ENCODE peak calls at places on chromosomes 2 and 18, in seven cellular contexts. One of them, this sample, is unnamed.

GRCh38 chr18:9433616-9434239 is 41.6 kb upstream of the RALBP1 start:
- DNase-seq in epithelial cell of esophagus: no peak
- DNase-seq in cardiac muscle cell: peak; percentile 45
- DNase-seq in spleen: no peak
- DNase-seq in fibroblast of the aortic adventitia: no peak
- DNase-seq in foreskin fibroblast: peak; percentile 25
- DNase-seq in upper lobe of right lung: no peak
- DNase-seq in this sample: no peak

GRCh38 chr2:238286987-238287386 is 1.4 kb downstream of the PER2 start:
- DNase-seq in epithelial cell of esophagus: no peak
- DNase-seq in cardiac muscle cell: no peak
- DNase-seq in spleen: peak; percentile 64
- DNase-seq in fibroblast of the aortic adventitia: no peak
- DNase-seq in foreskin fibroblast: peak; percentile 13
- DNase-seq in upper lobe of right lung: no peak
- DNase-seq in this sample: no peak

GRCh38 chr2:46003912-46004473 is 293.2 kb upstream of the EPAS1 start:
- DNase-seq in epithelial cell of esophagus: no peak
- DNase-seq in cardiac muscle cell: no peak
- DNase-seq in spleen: no peak
- DNase-seq in fibroblast of the aortic adventitia: peak; percentile 18
- DNase-seq in foreskin fibroblast: no peak
- DNase-seq in upper lobe of right lung: no peak
- DNase-seq in this sample: no peak

GRCh38 chr2:143034292-143035074 is 94.7 kb upstream of the ARHGAP15 start:
- DNase-seq in epithelial cell of esophagus: peak; percentile 77
- DNase-seq in cardiac muscle cell: peak; percentile 81
- DNase-seq in spleen: no peak
- DNase-seq in fibroblast of the aortic adventitia: peak; percentile 89
- DNase-seq in foreskin fibroblast: peak; percentile 83
- DNase-seq in upper lobe of right lung: no peak
- DNase-seq in this sample: peak; percentile 40

GRCh38 chr2:71749671-71750101 is 296.3 kb downstream of the DYSF start:
- DNase-seq in epithelial cell of esophagus: peak; percentile 44
- DNase-seq in cardiac muscle cell: no peak
- DNase-seq in spleen: no peak
- DNase-seq in fibroblast of the aortic adventitia: peak; percentile 22
- DNase-seq in foreskin fibroblast: peak; percentile 33
- DNase-seq in upper lobe of right lung: no peak
- DNase-seq in this sample: no peak

GRCh38 chr2:213288913-213289700 is 4.8 kb downstream of the SPAG16 start:
- DNase-seq in epithelial cell of esophagus: peak; percentile 60
- DNase-seq in cardiac muscle cell: no peak
- DNase-seq in spleen: no peak
- DNase-seq in fibroblast of the aortic adventitia: no peak
- DNase-seq in foreskin fibroblast: no peak
- DNase-seq in upper lobe of right lung: no peak
- DNase-seq in this sample: no peak

GRCh38 chr2:27170569-27171337 is 21.9 kb downstream of the TCF23 start:
- DNase-seq in epithelial cell of esophagus: no peak
- DNase-seq in cardiac muscle cell: no peak
- DNase-seq in spleen: no peak
- DNase-seq in fibroblast of the aortic adventitia: no peak
- DNase-seq in foreskin fibroblast: no peak
- DNase-seq in upper lobe of right lung: no peak
- DNase-seq in this sample: no peak

GRCh38 chr18:49227456-49227855 is 233.0 kb downstream of the DYM start:
- DNase-seq in epithelial cell of esophagus: peak; percentile 83
- DNase-seq in cardiac muscle cell: no peak
- DNase-seq in spleen: no peak
- DNase-seq in fibroblast of the aortic adventitia: peak; percentile 35
- DNase-seq in foreskin fibroblast: no peak
- DNase-seq in upper lobe of right lung: no peak
- DNase-seq in this sample: no peak

GRCh38 chr2:9657083-9657482 is 26.3 kb upstream of the YWHAQ start:
- DNase-seq in epithelial cell of esophagus: no peak
- DNase-seq in cardiac muscle cell: no peak
- DNase-seq in spleen: no peak
- DNase-seq in fibroblast of the aortic adventitia: no peak
- DNase-seq in foreskin fibroblast: no peak
- DNase-seq in upper lobe of right lung: no peak
- DNase-seq in this sample: no peak

GRCh38 chr2:215410932-215411285 is 25.0 kb downstream of the FN1 start:
- DNase-seq in epithelial cell of esophagus: peak; percentile 91
- DNase-seq in cardiac muscle cell: no peak
- DNase-seq in spleen: no peak
- DNase-seq in fibroblast of the aortic adventitia: peak; percentile 98
- DNase-seq in foreskin fibroblast: peak; percentile 92
- DNase-seq in upper lobe of right lung: no peak
- DNase-seq in this sample: peak; percentile 85

GRCh38 chr2:61247204-61247812 is 85.3 kb downstream of the C2orf74 start:
- DNase-seq in epithelial cell of esophagus: peak; percentile 16
- DNase-seq in cardiac muscle cell: no peak
- DNase-seq in spleen: no peak
- DNase-seq in fibroblast of the aortic adventitia: peak; percentile 79
- DNase-seq in foreskin fibroblast: peak; percentile 91
- DNase-seq in upper lobe of right lung: no peak
- DNase-seq in this sample: peak; percentile 64

GRCh38 chr2:24970483-24971299 is 1.1 kb downstream of the DNAJC27 start:
- DNase-seq in epithelial cell of esophagus: peak; percentile 27
- DNase-seq in cardiac muscle cell: peak; percentile 44
- DNase-seq in spleen: no peak
- DNase-seq in fibroblast of the aortic adventitia: peak; percentile 60
- DNase-seq in foreskin fibroblast: peak; percentile 61
- DNase-seq in upper lobe of right lung: no peak
- DNase-seq in this sample: no peak

GRCh38 chr2:71882949-71883472 is 264.7 kb downstream of the CYP26B1 start:
- DNase-seq in epithelial cell of esophagus: peak; percentile 77
- DNase-seq in cardiac muscle cell: no peak
- DNase-seq in spleen: peak; percentile 88
- DNase-seq in fibroblast of the aortic adventitia: peak; percentile 87
- DNase-seq in foreskin fibroblast: peak; percentile 98
- DNase-seq in upper lobe of right lung: peak; percentile 79
- DNase-seq in this sample: no peak

GRCh38 chr2:132267372-132267771 is 105.6 kb upstream of the ANKRD30BL start:
- DNase-seq in epithelial cell of esophagus: peak; percentile 5
- DNase-seq in cardiac muscle cell: peak; percentile 32
- DNase-seq in spleen: no peak
- DNase-seq in fibroblast of the aortic adventitia: peak; percentile 17
- DNase-seq in foreskin fibroblast: no peak
- DNase-seq in upper lobe of right lung: no peak
- DNase-seq in this sample: no peak

DNA sequence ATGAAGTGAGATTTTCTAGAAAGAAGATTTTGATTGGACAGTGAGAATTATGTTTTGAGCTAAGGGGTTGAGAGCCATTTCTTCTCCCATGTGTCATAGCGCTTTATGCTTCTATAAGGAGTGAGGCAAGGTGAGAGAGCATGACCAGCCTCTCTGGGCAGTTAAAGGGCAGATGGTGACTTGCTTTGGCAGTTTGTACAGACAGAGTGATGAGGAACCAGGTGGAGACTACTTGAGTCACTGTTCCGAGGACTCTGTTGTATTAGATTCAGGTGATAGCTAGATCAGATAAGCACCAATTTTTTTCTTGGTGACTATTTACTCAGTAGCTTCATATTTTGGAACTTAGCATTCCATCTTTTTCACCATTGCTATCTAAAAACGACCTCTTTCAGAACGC is 4.5 kb downstream of the CRIM1 start:
- DNase-seq in epithelial cell of esophagus: peak; percentile 62
- DNase-seq in cardiac muscle cell: no peak
- DNase-seq in spleen: no peak
- DNase-seq in fibroblast of the aortic adventitia: no peak
- DNase-seq in foreskin fibroblast: no peak
- DNase-seq in upper lobe of right lung: no peak
- DNase-seq in this sample: no peak
- H3K4me3 ChIP-seq in epithelial cell of esophagus: no peak overlapping the region
- H3K4me3 ChIP-seq in cardiac muscle cell: no peak overlapping the region
- H3K4me3 ChIP-seq in spleen: no peak overlapping the region
- H3K4me3 ChIP-seq in fibroblast of the aortic adventitia: peak overlapping the region; percentile 26
- H3K4me3 ChIP-seq in foreskin fibroblast: peak overlapping the region; percentile 89
- H3K4me3 ChIP-seq in upper lobe of right lung: no peak overlapping the region
- H3K4me3 ChIP-seq in this sample: peak overlapping the region; percentile 72

GRCh38 chr2:66582364-66582974 is 147.5 kb downstream of the MEIS1 start:
- DNase-seq in epithelial cell of esophagus: no peak
- DNase-seq in cardiac muscle cell: no peak
- DNase-seq in spleen: no peak
- DNase-seq in fibroblast of the aortic adventitia: no peak
- DNase-seq in foreskin fibroblast: no peak
- DNase-seq in upper lobe of right lung: no peak
- DNase-seq in this sample: no peak

GRCh38 chr2:66582975-66583842 is 148.3 kb downstream of the MEIS1 start:
- DNase-seq in epithelial cell of esophagus: no peak
- DNase-seq in cardiac muscle cell: no peak
- DNase-seq in spleen: no peak
- DNase-seq in fibroblast of the aortic adventitia: no peak
- DNase-seq in foreskin fibroblast: no peak
- DNase-seq in upper lobe of right lung: no peak
- DNase-seq in this sample: no peak

GRCh38 chr2:66584011-66584410 is 149.1 kb downstream of the MEIS1 start:
- DNase-seq in epithelial cell of esophagus: no peak
- DNase-seq in cardiac muscle cell: no peak
- DNase-seq in spleen: no peak
- DNase-seq in fibroblast of the aortic adventitia: no peak
- DNase-seq in foreskin fibroblast: no peak
- DNase-seq in upper lobe of right lung: no peak
- DNase-seq in this sample: no peak

GRCh38 chr2:66585616-66586015 is 150.7 kb downstream of the MEIS1 start:
- DNase-seq in epithelial cell of esophagus: no peak
- DNase-seq in cardiac muscle cell: no peak
- DNase-seq in spleen: no peak
- DNase-seq in fibroblast of the aortic adventitia: no peak
- DNase-seq in foreskin fibroblast: no peak
- DNase-seq in upper lobe of right lung: no peak
- DNase-seq in this sample: no peak

GRCh38 chr2:66587216-66587615 is 152.3 kb downstream of the MEIS1 start:
- DNase-seq in epithelial cell of esophagus: peak; percentile 44
- DNase-seq in cardiac muscle cell: peak; percentile 56
- DNase-seq in spleen: no peak
- DNase-seq in fibroblast of the aortic adventitia: no peak
- DNase-seq in foreskin fibroblast: peak; percentile 38
- DNase-seq in upper lobe of right lung: no peak
- DNase-seq in this sample: no peak
- TF ChIP-seq CTCF in epithelial cell of esophagus: peak; percentile 34
- TF ChIP-seq CTCF in cardiac muscle cell: peak; percentile 25
- TF ChIP-seq CTCF in spleen: no peak
- TF ChIP-seq CTCF in fibroblast of the aortic adventitia: no peak
- TF ChIP-seq CTCF in foreskin fibroblast: peak; percentile 9
- TF ChIP-seq CTCF in upper lobe of right lung: peak; percentile 11
- TF ChIP-seq CTCF in this sample: no peak

DNA sequence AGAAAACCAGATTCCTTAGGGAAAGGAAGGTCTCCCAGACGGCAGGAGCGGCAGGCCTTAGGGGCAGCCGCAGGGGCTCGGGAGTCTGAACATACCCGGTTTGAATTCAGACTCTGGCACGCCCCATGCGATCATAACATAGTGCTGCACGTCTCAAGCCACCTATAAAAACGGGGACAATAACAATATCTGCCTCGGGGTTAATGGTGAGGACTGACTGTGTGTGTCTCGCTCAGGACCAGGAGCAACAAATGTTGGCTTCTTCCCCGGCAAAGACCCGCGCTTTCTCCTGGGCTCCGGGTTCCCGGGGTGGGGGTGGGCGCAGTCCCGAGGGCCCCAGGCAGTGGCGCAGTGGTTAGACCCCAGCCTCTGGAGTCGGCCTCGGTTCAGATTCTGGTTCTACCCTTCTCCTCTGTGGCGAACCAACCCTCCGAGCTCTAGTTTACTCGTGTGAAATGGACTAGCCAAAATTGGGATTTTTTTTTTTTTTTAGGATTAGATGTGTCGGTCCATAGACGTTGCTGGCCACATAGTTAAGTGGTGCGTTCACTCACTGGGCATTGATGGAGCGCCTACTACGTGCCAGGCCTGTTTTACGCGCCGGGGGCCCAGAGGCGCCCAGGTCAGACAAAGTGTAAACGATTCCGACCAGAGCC is 959 bp upstream of the SH3BP4 start:
- DNase-seq in epithelial cell of esophagus: no peak
- DNase-seq in cardiac muscle cell: no peak
- DNase-seq in spleen: peak; percentile 67
- DNase-seq in fibroblast of the aortic adventitia: peak; percentile 72
- DNase-seq in foreskin fibroblast: peak; percentile 75
- DNase-seq in upper lobe of right lung: no peak
- DNase-seq in this sample: no peak
- H3K4me3 ChIP-seq in epithelial cell of esophagus: peak overlapping the region; percentile 47
- H3K4me3 ChIP-seq in cardiac muscle cell: peak overlapping the region; percentile 95
- H3K4me3 ChIP-seq in spleen: peak overlapping the region; percentile 61
- H3K4me3 ChIP-seq in fibroblast of the aortic adventitia: peak overlapping the region; percentile 73
- H3K4me3 ChIP-seq in foreskin fibroblast: peak overlapping the region; percentile 57
- H3K4me3 ChIP-seq in upper lobe of right lung: peak overlapping the region; percentile 76
- H3K4me3 ChIP-seq in this sample: peak overlapping the region; percentile 64

GRCh38 chr2:209331291-209331844 is 92.5 kb upstream of the MAP2 start:
- DNase-seq in epithelial cell of esophagus: peak; percentile 66
- DNase-seq in cardiac muscle cell: peak; percentile 29
- DNase-seq in spleen: no peak
- DNase-seq in fibroblast of the aortic adventitia: peak; percentile 77
- DNase-seq in foreskin fibroblast: peak; percentile 61
- DNase-seq in upper lobe of right lung: no peak
- DNase-seq in this sample: no peak
- TF ChIP-seq CTCF in epithelial cell of esophagus: peak; percentile 55
- TF ChIP-seq CTCF in cardiac muscle cell: peak; percentile 30
- TF ChIP-seq CTCF in spleen: no peak
- TF ChIP-seq CTCF in fibroblast of the aortic adventitia: peak; percentile 53
- TF ChIP-seq CTCF in foreskin fibroblast: peak; percentile 25
- TF ChIP-seq CTCF in upper lobe of right lung: peak; percentile 21
- TF ChIP-seq CTCF in this sample: peak; percentile 17

GRCh38 chr2:174343343-174343637 is 8.5 kb downstream of the SP9 start:
- DNase-seq in epithelial cell of esophagus: no peak
- DNase-seq in cardiac muscle cell: no peak
- DNase-seq in spleen: no peak
- DNase-seq in fibroblast of the aortic adventitia: no peak
- DNase-seq in foreskin fibroblast: no peak
- DNase-seq in upper lobe of right lung: no peak
- DNase-seq in this sample: no peak

GRCh38 chr2:174341301-174341994 is 6.7 kb downstream of the SP9 start:
- DNase-seq in epithelial cell of esophagus: peak; percentile 83
- DNase-seq in cardiac muscle cell: peak; percentile 89
- DNase-seq in spleen: peak; percentile 98
- DNase-seq in fibroblast of the aortic adventitia: peak; percentile 79
- DNase-seq in foreskin fibroblast: peak; percentile 92
- DNase-seq in upper lobe of right lung: peak; percentile 94
- DNase-seq in this sample: no peak

GRCh38 chr2:174342600-174343342 is 8.0 kb downstream of the SP9 start:
- DNase-seq in epithelial cell of esophagus: no peak
- DNase-seq in cardiac muscle cell: no peak
- DNase-seq in spleen: peak; percentile 78
- DNase-seq in fibroblast of the aortic adventitia: no peak
- DNase-seq in foreskin fibroblast: no peak
- DNase-seq in upper lobe of right lung: no peak
- DNase-seq in this sample: no peak

GRCh38 chr2:174340400-174341300 is 5.9 kb downstream of the SP9 start:
- DNase-seq in epithelial cell of esophagus: no peak
- DNase-seq in cardiac muscle cell: peak; percentile 63
- DNase-seq in spleen: peak; percentile 78
- DNase-seq in fibroblast of the aortic adventitia: no peak
- DNase-seq in foreskin fibroblast: no peak
- DNase-seq in upper lobe of right lung: no peak
- DNase-seq in this sample: no peak

GRCh38 chr2:174341995-174342571 is 7.3 kb downstream of the SP9 start:
- DNase-seq in epithelial cell of esophagus: no peak
- DNase-seq in cardiac muscle cell: no peak
- DNase-seq in spleen: peak; percentile 80
- DNase-seq in fibroblast of the aortic adventitia: no peak
- DNase-seq in foreskin fibroblast: no peak
- DNase-seq in upper lobe of right lung: no peak
- DNase-seq in this sample: no peak
- H3K4me3 ChIP-seq in epithelial cell of esophagus: no peak overlapping the region
- H3K4me3 ChIP-seq in cardiac muscle cell: peak overlapping the region; percentile 19
- H3K4me3 ChIP-seq in spleen: no peak overlapping the region
- H3K4me3 ChIP-seq in fibroblast of the aortic adventitia: peak overlapping the region; percentile 31
- H3K4me3 ChIP-seq in foreskin fibroblast: peak overlapping the region; percentile 10
- H3K4me3 ChIP-seq in upper lobe of right lung: no peak overlapping the region
- H3K4me3 ChIP-seq in this sample: peak overlapping the region; percentile 13